ENCODE peak calls at places on chromosomes 5 and 9, in seven cellular contexts. D is chondrocyte, P is GM12865, X is AG10803, W is K562, M is MCF 10A, A is OCI-LY7. O is an unnamed sample.

GRCh38 chr5:66596791-66597757 is 881 bp downstream of the MAST4 start:
- DNase-seq in D (no peak), P (no peak), X (peak), W (no peak), M (peak), A (peak), O (peak)

GRCh38 chr5:90022711-90023053 is 386.9 kb downstream of the CETN3 start:
- DNase-seq in D (no peak), P (peak), X (no peak), W (no peak), M (no peak), A (no peak), O (no peak)

GRCh38 chr9:88045686-88046085 is 71.4 kb upstream of the CDK20 start:
- DNase-seq in D (no peak), P (no peak), X (no peak), W (no peak), M (no peak), A (no peak), O (no peak)

GRCh38 chr5:116145416-116145815 is 60.6 kb downstream of the COMMD10 start:
- DNase-seq in D (no peak), P (no peak), X (no peak), W (no peak), M (no peak), A (no peak), O (no peak)

GRCh38 chr5:59608745-59609144 is 284.8 kb downstream of the PDE4D start:
- DNase-seq in D (no peak), P (peak), X (peak), W (no peak), M (no peak), A (no peak), O (no peak)

GRCh38 chr5:39424751-39425524 is at the start of gene DAB2:
- DNase-seq in D (peak), P (no peak), X (peak), W (peak), M (peak), A (no peak), O (peak)

GRCh38 chr9:117021881-117022280 is 334.8 kb downstream of the TRIM32 start:
- DNase-seq in D (no peak), P (no peak), X (no peak), W (no peak), M (peak), A (no peak), O (no peak)

GRCh38 chr9:95120781-95121370 is 196.6 kb downstream of the FANCC start:
- DNase-seq in D (no peak), P (no peak), X (no peak), W (no peak), M (no peak), A (no peak), O (no peak)

GRCh38 chr9:93642961-93643360 is 66.6 kb downstream of the PHF2 start:
- DNase-seq in D (no peak), P (no peak), X (peak), W (no peak), M (peak), A (no peak), O (no peak)

GRCh38 chr5:87245451-87245850 is 22.2 kb upstream of the RASA1 start:
- DNase-seq in D (no peak), P (no peak), X (no peak), W (no peak), M (no peak), A (no peak), O (no peak)

GRCh38 chr5:87246046-87246445 is 21.6 kb upstream of the RASA1 start:
- DNase-seq in D (no peak), P (no peak), X (peak), W (no peak), M (no peak), A (no peak), O (no peak)

GRCh38 chr5:87242242-87242641 is 25.4 kb upstream of the RASA1 start:
- DNase-seq in D (no peak), P (no peak), X (no peak), W (no peak), M (no peak), A (no peak), O (no peak)

GRCh38 chr5:87241555-87241954 is 26.1 kb upstream of the RASA1 start:
- DNase-seq in D (no peak), P (no peak), X (no peak), W (no peak), M (no peak), A (no peak), O (no peak)

DNA sequence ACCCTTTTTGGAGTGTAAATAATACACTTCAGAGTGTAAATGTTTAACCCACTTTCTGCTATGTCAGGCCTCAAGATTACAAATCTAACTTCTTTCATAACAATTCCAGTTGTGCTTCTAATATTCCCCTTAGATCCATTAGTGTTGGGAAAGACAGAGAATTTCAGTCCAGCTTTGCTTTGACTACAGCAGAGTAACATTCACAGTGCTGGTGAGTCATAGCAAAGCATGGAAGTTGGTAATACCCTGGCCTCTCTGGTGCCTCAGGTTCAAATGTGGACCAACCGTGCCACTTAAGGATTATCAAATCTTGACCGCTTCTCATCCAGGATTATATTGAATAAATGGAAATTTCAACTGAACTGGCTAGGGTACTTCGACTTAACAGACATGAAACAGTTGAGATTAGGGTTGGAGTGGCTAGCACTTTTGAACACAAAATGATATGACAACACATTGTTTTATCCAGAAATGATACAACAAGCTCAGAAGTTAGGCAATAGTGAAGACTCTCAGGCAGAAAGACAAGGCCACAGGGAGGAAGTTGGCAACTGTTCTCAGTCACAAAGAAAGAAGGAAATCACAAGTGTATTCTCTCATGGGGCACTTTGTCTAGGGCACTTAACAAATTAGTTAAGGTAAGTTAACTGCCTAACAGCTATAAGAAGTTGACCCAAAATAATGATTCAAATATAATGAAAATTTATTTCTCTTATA is 24.4 kb upstream of the RASA1 start:
- DNase-seq in D (no peak), P (peak), X (peak), W (no peak), M (peak), A (no peak), O (no peak)
- TF ChIP-seq CTCF in D (no peak), P (no peak), X (no peak), W (no peak), M (no peak), A (no peak), O (no peak)

GRCh38 chr9:37408933-37409710 is 13.4 kb upstream of the GRHPR start:
- DNase-seq in D (no peak), P (peak), X (no peak), W (peak), M (no peak), A (peak), O (peak)

GRCh38 chr9:37412431-37413151 is 9.9 kb upstream of the GRHPR start:
- DNase-seq in D (no peak), P (peak), X (peak), W (no peak), M (peak), A (peak), O (no peak)

GRCh38 chr9:37413311-37413710 is 9.2 kb upstream of the GRHPR start:
- DNase-seq in D (no peak), P (no peak), X (no peak), W (no peak), M (peak), A (no peak), O (no peak)

GRCh38 chr9:37410354-37410861 is 12.1 kb upstream of the GRHPR start:
- DNase-seq in D (no peak), P (peak), X (no peak), W (no peak), M (no peak), A (peak), O (no peak)

DNA sequence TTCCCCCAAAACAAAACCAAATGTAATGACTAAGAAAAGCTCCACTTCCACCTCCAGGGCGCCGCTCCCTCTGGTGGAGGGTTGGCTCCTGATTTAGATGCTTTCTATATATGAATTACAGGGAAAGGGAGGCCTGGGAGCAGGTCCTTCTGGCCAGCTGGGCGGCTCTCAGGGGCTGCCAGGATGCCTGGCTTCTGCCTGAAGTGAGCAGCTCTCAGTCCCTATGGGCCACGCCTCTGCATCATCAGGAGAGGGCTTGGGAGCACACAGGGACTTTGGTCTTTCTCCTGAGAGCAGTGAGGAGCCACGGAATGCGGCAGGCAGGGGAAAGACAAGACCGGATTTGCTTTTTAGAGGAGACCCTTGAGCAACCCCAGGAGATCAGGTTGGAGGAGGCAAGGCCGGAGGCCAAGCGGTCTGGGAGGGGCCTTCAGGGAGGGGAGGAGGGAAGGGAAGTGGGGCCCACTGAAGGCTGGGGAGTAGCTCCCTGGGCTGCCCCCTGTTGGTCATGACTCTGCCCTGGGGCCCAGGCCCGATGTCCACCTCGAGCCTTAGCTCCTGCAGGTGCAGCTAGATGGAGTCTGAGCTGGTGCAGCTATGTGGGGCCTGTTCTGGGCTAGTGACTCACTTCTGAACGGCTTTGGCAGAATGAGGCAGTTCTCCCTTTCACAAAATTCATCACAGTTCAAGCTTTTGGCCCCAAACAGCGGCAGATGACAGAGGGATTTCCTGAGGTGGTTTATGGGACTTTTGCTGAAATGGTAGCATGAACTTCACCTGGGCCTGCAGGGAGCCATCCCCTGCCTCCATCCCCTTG is 11.3 kb upstream of the GRHPR start:
- DNase-seq in D (no peak), P (peak), X (no peak), W (peak), M (peak), A (peak), O (peak)
- TF ChIP-seq CTCF in D (peak), P (peak), X (peak), W (peak), M (peak), A (peak), O (peak)

DNA sequence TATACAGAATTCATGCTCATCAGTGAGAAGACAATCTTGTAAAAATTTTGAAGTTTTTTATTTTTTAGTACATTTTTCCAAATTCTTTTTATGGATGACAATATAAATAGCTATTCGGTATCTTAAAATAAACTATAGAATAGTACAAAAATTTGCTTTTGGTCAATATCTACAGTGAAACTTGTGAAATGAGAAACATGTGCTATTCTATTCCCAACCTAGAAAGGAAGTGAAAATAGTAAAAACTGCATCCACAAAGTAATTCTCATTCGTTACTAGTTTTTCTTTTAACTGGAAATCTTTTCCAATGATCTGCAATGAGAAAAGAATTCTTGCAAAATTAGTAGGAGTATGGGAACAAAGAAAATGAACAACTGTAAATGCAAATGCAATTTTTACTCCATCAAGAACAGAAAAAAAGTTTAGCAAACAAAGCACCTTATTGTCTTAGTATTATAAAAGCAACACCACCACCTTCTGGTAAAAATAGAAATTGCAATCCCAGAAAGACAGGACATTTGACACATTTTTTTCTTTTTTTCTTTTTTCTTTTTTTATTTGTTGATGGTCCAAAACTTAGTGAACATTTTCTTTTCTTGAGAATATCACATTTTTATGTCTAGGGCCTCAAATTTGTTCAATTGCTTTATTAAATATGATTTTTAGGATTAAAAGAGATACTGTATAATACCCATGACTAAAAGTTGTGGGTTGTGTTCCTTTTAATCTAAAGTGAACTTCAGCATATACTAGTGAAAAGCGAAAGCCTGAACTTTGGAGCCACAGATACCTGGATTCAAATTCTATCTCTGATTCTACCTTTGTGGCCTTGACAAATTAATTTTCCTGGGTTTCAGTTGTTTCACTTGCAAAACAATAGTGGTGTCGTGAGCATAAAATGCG is 72.3 kb downstream of the SLCO4C1 start:
- DNase-seq in D (no peak), P (peak), X (peak), W (peak), M (peak), A (peak), O (peak)
- TF ChIP-seq CTCF in D (peak), P (peak), X (peak), W (peak), M (peak), A (peak), O (peak)

GRCh38 chr9:14652729-14653377 is 40.4 kb downstream of the ZDHHC21 start:
- DNase-seq in D (no peak), P (no peak), X (no peak), W (no peak), M (peak), A (peak), O (no peak)
- TF ChIP-seq CTCF in D (peak), P (peak), X (peak), W (peak), M (peak), A (peak), O (peak)

GRCh38 chr9:91361294-91362201 is at the start of gene AUH:
- DNase-seq in D (peak), P (peak), X (peak), W (peak), M (peak), A (peak), O (peak)
- TF ChIP-seq CTCF in D (peak), P (peak), X (no peak), W (no peak), M (no peak), A (no peak), O (no peak)

GRCh38 chr9:12699529-12699928 is 6.3 kb downstream of the TYRP1 start:
- DNase-seq in D (no peak), P (no peak), X (peak), W (no peak), M (peak), A (no peak), O (no peak)
- TF ChIP-seq CTCF in D (peak), P (no peak), X (peak), W (no peak), M (no peak), A (no peak), O (no peak)

DNA sequence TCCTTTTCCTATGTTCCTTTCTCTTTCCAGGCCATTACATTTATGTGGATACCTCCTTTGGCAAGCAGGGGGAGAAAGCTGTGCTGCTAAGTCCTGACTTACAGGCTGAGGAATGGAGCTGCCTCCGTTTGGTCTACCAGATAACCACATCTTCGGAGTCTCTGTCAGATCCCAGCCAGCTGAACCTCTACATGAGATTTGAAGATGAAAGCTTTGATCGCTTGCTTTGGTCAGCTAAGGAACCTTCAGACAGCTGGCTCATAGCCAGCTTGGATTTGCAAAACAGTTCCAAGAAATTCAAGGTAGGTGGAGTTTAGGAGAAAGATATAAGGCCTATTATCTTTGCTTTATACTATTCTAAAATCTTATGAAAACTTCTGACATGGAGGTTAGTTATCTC is 64.5 kb downstream of the MAMDC2 start:
- DNase-seq in D (no peak), P (no peak), X (no peak), W (no peak), M (no peak), A (no peak), O (no peak)
- TF ChIP-seq CTCF in D (peak), P (no peak), X (no peak), W (no peak), M (no peak), A (no peak), O (no peak)

O was measured in GM20000.